ENCODE peak calls at places on chromosomes 4 and X, in six cellular contexts. One of them, this sample, is unnamed.

GRCh38 chrX:15340867-15341266 is 5.5 kb upstream of the PIGA start:
- DNase-seq in psoas muscle: no peak
- DNase-seq in ovary: no peak
- DNase-seq in left lung: no peak
- DNase-seq in body of pancreas: no peak
- DNase-seq in SK-N-MC: no peak
- DNase-seq in this sample: no peak

GRCh38 chr4:2817701-2818350 is 24.9 kb downstream of the SH3BP2 start:
- DNase-seq in psoas muscle: peak
- DNase-seq in left lung: peak
- DNase-seq in SK-N-MC: no peak
- DNase-seq in ovary: no peak
- DNase-seq in body of pancreas: peak
- DNase-seq in this sample: no peak

GRCh38 chr4:93865650-93866049 is 37.1 kb downstream of the ATOH1 start:
- DNase-seq in left lung: no peak
- DNase-seq in ovary: no peak
- DNase-seq in body of pancreas: no peak
- DNase-seq in psoas muscle: no peak
- DNase-seq in SK-N-MC: no peak
- DNase-seq in this sample: no peak

GRCh38 chr4:14915018-14915417 is 87.3 kb upstream of the CPEB2 start:
- DNase-seq in ovary: no peak
- DNase-seq in body of pancreas: no peak
- DNase-seq in psoas muscle: no peak
- DNase-seq in SK-N-MC: no peak
- DNase-seq in left lung: no peak
- DNase-seq in this sample: no peak

GRCh38 chr4:103018391-103019318 is 850 bp downstream of the SLC9B1 start:
- DNase-seq in ovary: peak
- DNase-seq in psoas muscle: peak
- DNase-seq in SK-N-MC: no peak
- DNase-seq in body of pancreas: peak
- DNase-seq in left lung: no peak
- DNase-seq in this sample: no peak

GRCh38 chr4:587671-588350 is 11.7 kb upstream of the TMEM271 start:
- DNase-seq in body of pancreas: no peak
- DNase-seq in ovary: no peak
- DNase-seq in SK-N-MC: no peak
- DNase-seq in left lung: no peak
- DNase-seq in psoas muscle: no peak
- DNase-seq in this sample: no peak

GRCh38 chrX:17046478-17047097 is 100.1 kb downstream of the REPS2 start:
- DNase-seq in SK-N-MC: peak
- DNase-seq in left lung: no peak
- DNase-seq in psoas muscle: no peak
- DNase-seq in ovary: peak
- DNase-seq in body of pancreas: peak
- DNase-seq in this sample: no peak

GRCh38 chrX:132375941-132376340 is 112.9 kb downstream of the MBNL3 start:
- DNase-seq in psoas muscle: no peak
- DNase-seq in body of pancreas: no peak
- DNase-seq in left lung: no peak
- DNase-seq in ovary: no peak
- DNase-seq in SK-N-MC: no peak
- DNase-seq in this sample: no peak

GRCh38 chr4:1404573-1405248 is 1.5 kb downstream of the NKX1-1 start:
- DNase-seq in left lung: peak
- DNase-seq in ovary: no peak
- DNase-seq in SK-N-MC: no peak
- DNase-seq in body of pancreas: no peak
- DNase-seq in psoas muscle: peak
- DNase-seq in this sample: no peak

GRCh38 chr4:140612356-140612755 is 43.6 kb upstream of the UCP1 start:
- DNase-seq in left lung: no peak
- DNase-seq in ovary: no peak
- DNase-seq in psoas muscle: no peak
- DNase-seq in body of pancreas: no peak
- DNase-seq in SK-N-MC: no peak
- DNase-seq in this sample: no peak

GRCh38 chr4:95675623-95676022 is 126.8 kb upstream of the UNC5C start:
- DNase-seq in psoas muscle: no peak
- DNase-seq in ovary: no peak
- DNase-seq in body of pancreas: no peak
- DNase-seq in SK-N-MC: no peak
- DNase-seq in left lung: no peak
- DNase-seq in this sample: no peak

GRCh38 chr4:121050251-121050650 is 22.1 kb downstream of the NDNF start:
- DNase-seq in ovary: no peak
- DNase-seq in body of pancreas: no peak
- DNase-seq in psoas muscle: no peak
- DNase-seq in left lung: no peak
- DNase-seq in SK-N-MC: no peak
- DNase-seq in this sample: no peak

GRCh38 chr4:74157116-74157742 is 689 bp upstream of the MTHFD2L start:
- DNase-seq in SK-N-MC: no peak
- DNase-seq in body of pancreas: no peak
- DNase-seq in ovary: no peak
- DNase-seq in left lung: no peak
- DNase-seq in psoas muscle: no peak
- DNase-seq in this sample: no peak

GRCh38 chr4:112175840-112176239 is 30.6 kb downstream of the FAM241A start:
- DNase-seq in body of pancreas: no peak
- DNase-seq in left lung: no peak
- DNase-seq in ovary: no peak
- DNase-seq in SK-N-MC: no peak
- DNase-seq in psoas muscle: no peak
- DNase-seq in this sample: no peak

GRCh38 chr4:142314686-142315085 is 531.4 kb downstream of the INPP4B start:
- DNase-seq in left lung: no peak
- DNase-seq in psoas muscle: no peak
- DNase-seq in body of pancreas: peak
- DNase-seq in ovary: no peak
- DNase-seq in SK-N-MC: no peak
- DNase-seq in this sample: no peak

GRCh38 chr4:182832352-182833120 is 84.7 kb downstream of the DCTD start:
- DNase-seq in ovary: no peak
- DNase-seq in body of pancreas: no peak
- DNase-seq in left lung: no peak
- DNase-seq in SK-N-MC: no peak
- DNase-seq in psoas muscle: no peak
- DNase-seq in this sample: no peak
- H3K27ac ChIP-seq in ovary: no peak
- H3K27ac ChIP-seq in body of pancreas: no peak
- H3K27ac ChIP-seq in left lung: no peak
- H3K27ac ChIP-seq in SK-N-MC: no peak
- H3K27ac ChIP-seq in psoas muscle: no peak
- H3K27ac ChIP-seq in this sample: no peak

DNA sequence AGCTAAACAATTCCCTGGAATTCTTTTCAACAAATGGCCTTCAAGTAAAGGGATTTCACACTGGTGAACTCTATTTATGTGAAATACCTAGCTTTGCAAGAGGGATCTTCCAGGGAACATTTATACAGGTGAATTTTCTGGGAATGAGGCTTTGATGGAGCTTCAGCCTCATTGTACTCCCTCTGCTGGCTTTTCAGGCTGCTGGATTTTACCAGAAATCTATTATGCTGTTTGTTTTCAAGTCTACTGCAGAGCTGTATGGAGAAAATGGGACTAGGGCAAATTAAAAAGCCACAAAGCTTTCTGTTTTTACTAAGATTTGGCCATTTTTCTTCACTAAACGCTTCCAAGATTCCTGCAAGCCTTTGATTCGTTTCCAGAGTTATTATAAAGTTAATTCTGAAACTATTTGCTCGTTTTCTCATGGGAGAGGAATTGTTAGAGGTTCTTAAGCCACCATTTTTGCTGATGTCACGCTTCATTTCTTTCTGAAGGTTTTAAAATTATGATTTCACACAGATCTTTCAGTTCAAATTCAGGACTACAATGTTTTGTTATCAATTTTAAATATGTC is 31.6 kb downstream of the KDM6A start:
- DNase-seq in ovary: no peak
- DNase-seq in body of pancreas: no peak
- DNase-seq in SK-N-MC: no peak
- DNase-seq in left lung: no peak
- DNase-seq in psoas muscle: no peak
- DNase-seq in this sample: no peak
- H3K27ac ChIP-seq in ovary: no peak
- H3K27ac ChIP-seq in body of pancreas: no peak
- H3K27ac ChIP-seq in SK-N-MC: no peak
- H3K27ac ChIP-seq in left lung: no peak
- H3K27ac ChIP-seq in psoas muscle: no peak
- H3K27ac ChIP-seq in this sample: no peak

GRCh38 chr4:77015390-77015789 is 60.4 kb downstream of the CCNI start:
- DNase-seq in left lung: no peak
- DNase-seq in SK-N-MC: no peak
- DNase-seq in body of pancreas: no peak
- DNase-seq in psoas muscle: no peak
- DNase-seq in ovary: no peak
- DNase-seq in this sample: no peak
- H3K27ac ChIP-seq in left lung: no peak
- H3K27ac ChIP-seq in SK-N-MC: no peak
- H3K27ac ChIP-seq in body of pancreas: no peak
- H3K27ac ChIP-seq in psoas muscle: no peak
- H3K27ac ChIP-seq in ovary: no peak
- H3K27ac ChIP-seq in this sample: peak

DNA sequence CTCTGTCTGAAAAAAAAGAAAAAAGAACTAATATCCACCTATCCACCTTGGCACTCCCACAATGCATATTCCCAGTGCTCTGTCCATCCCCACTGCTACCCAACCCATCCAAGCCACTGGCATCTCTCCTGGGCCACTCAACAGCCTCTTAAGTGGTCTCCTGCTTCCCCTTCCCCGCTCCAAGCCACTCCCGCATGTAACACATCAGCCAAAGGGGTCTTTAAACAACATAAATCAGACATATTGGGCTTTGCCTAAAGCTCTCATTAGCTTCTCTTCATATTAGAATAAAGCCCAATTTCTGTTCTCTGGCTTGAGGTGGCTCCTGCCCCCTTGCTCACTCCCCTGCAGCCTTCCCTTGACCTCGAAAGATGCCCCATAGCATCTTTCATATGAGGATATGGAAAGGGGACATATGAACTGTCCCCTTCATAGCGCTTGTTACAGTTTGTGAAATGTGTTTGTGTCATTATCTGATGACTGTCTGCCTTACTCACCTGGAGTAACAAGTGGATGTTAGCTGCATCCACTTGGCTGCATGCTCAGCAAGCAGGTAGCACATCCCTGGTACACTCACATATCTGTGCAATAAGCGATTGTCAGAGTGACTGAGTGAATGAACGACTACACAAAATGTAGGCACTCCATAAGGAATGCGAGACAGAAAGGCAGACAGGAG is 3.1 kb downstream of the BLOC1S4 start:
- DNase-seq in left lung: no peak
- DNase-seq in ovary: no peak
- DNase-seq in SK-N-MC: no peak
- DNase-seq in psoas muscle: no peak
- DNase-seq in body of pancreas: no peak
- DNase-seq in this sample: no peak
- H3K27ac ChIP-seq in left lung: no peak
- H3K27ac ChIP-seq in ovary: no peak
- H3K27ac ChIP-seq in SK-N-MC: no peak
- H3K27ac ChIP-seq in psoas muscle: peak
- H3K27ac ChIP-seq in body of pancreas: no peak
- H3K27ac ChIP-seq in this sample: no peak

GRCh38 chr4:168674869-168675268 is 178.0 kb downstream of the PALLD start:
- DNase-seq in body of pancreas: no peak
- DNase-seq in ovary: no peak
- DNase-seq in left lung: no peak
- DNase-seq in SK-N-MC: no peak
- DNase-seq in psoas muscle: no peak
- DNase-seq in this sample: no peak
- H3K27ac ChIP-seq in body of pancreas: no peak
- H3K27ac ChIP-seq in ovary: no peak
- H3K27ac ChIP-seq in left lung: no peak
- H3K27ac ChIP-seq in SK-N-MC: no peak
- H3K27ac ChIP-seq in psoas muscle: peak
- H3K27ac ChIP-seq in this sample: no peak

GRCh38 chrX:115895678-115896329 is 274.7 kb upstream of the AGTR2 start:
- DNase-seq in psoas muscle: peak
- DNase-seq in left lung: no peak
- DNase-seq in ovary: no peak
- DNase-seq in SK-N-MC: no peak
- DNase-seq in body of pancreas: no peak
- DNase-seq in this sample: no peak

GRCh38 chrX:115894087-115894486 is 276.5 kb upstream of the AGTR2 start:
- DNase-seq in psoas muscle: peak
- DNase-seq in body of pancreas: peak
- DNase-seq in SK-N-MC: no peak
- DNase-seq in ovary: no peak
- DNase-seq in left lung: no peak
- DNase-seq in this sample: no peak

GRCh38 chrX:115896362-115896761 is 274.2 kb upstream of the AGTR2 start:
- DNase-seq in body of pancreas: no peak
- DNase-seq in SK-N-MC: no peak
- DNase-seq in left lung: no peak
- DNase-seq in ovary: no peak
- DNase-seq in psoas muscle: peak
- DNase-seq in this sample: no peak

GRCh38 chrX:115892056-115892708 is 278.4 kb upstream of the AGTR2 start:
- DNase-seq in SK-N-MC: no peak
- DNase-seq in ovary: no peak
- DNase-seq in body of pancreas: no peak
- DNase-seq in psoas muscle: peak
- DNase-seq in left lung: no peak
- DNase-seq in this sample: peak

GRCh38 chrX:115892787-115893671 is 277.5 kb upstream of the AGTR2 start:
- DNase-seq in left lung: no peak
- DNase-seq in psoas muscle: peak
- DNase-seq in ovary: peak
- DNase-seq in SK-N-MC: no peak
- DNase-seq in body of pancreas: peak
- DNase-seq in this sample: no peak
- H3K27ac ChIP-seq in left lung: no peak
- H3K27ac ChIP-seq in psoas muscle: peak
- H3K27ac ChIP-seq in ovary: no peak
- H3K27ac ChIP-seq in SK-N-MC: no peak
- H3K27ac ChIP-seq in body of pancreas: no peak
- H3K27ac ChIP-seq in this sample: peak

DNA sequence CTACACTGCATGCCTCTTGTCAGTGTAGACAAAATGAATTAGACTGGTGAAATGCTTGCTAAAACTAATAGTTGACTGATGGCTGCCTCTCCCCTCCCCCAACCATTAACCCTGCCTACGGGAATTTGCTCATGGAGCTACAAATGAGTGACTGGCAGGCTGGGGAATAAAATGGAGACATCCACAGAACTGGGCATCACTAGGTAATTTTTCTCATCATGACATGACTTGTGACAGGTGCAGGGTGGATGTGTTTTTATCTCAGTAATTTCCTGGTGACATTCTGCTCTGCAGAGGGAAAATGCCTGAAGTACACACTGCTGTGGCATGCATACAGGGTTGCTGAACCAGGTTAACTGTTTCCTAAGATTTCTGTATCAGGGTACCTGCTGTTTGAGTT is 376.1 kb upstream of the LCORL start:
- DNase-seq in psoas muscle: no peak
- DNase-seq in ovary: no peak
- DNase-seq in SK-N-MC: no peak
- DNase-seq in left lung: no peak
- DNase-seq in body of pancreas: no peak
- DNase-seq in this sample: no peak
- H3K27ac ChIP-seq in psoas muscle: no peak
- H3K27ac ChIP-seq in ovary: no peak
- H3K27ac ChIP-seq in SK-N-MC: no peak
- H3K27ac ChIP-seq in left lung: no peak
- H3K27ac ChIP-seq in body of pancreas: no peak
- H3K27ac ChIP-seq in this sample: no peak

This sample was measured in epithelial cell of prostate.